ENCODE peak calls at places on chromosomes 16 and 17, in five cellular contexts. T is neuronal stem cell, C is PC-9, W is cardiac muscle cell, M is psoas muscle. O is an unnamed sample. For H3K36me3, the result is how much of the 10 kb centered on the place peaks cover.

GRCh38 chr17:50123649-50124349 is 6.2 kb downstream of the SAMD14 start:
- DNase-seq in C (no peak), M (no peak), T (no peak), W (no peak), O (no peak)

GRCh38 chr16:46620265-46621005 is 744 bp downstream of the SHCBP1 start:
- DNase-seq in M (no peak), T (no peak), W (no peak), C (no peak), O (no peak)

GRCh38 chr17:10843806-10844205 is 5.9 kb upstream of the PIRT start:
- DNase-seq in C (no peak), M (no peak), T (no peak), W (peak), O (no peak)

GRCh38 chr16:26987631-26988030 is 79.1 kb upstream of the C16orf82 start:
- DNase-seq in M (no peak), C (no peak), T (no peak), W (no peak), O (no peak)

GRCh38 chr17:2212328-2212981 is 91.1 kb downstream of the SMG6 start:
- DNase-seq in C (peak), W (no peak), M (peak), T (no peak), O (no peak)

GRCh38 chr16:49012961-49013726 is 268.5 kb downstream of the CBLN1 start:
- DNase-seq in M (no peak), W (no peak), C (no peak), T (no peak), O (no peak)

GRCh38 chr16:30956601-30957455 is 726 bp upstream of the SETD1A start:
- DNase-seq in T (peak), W (peak), M (peak), C (peak), O (peak)

GRCh38 chr17:20281860-20282259 is 185.5 kb downstream of the LGALS9B start:
- DNase-seq in M (peak), T (no peak), C (no peak), W (no peak), O (no peak)

DNA sequence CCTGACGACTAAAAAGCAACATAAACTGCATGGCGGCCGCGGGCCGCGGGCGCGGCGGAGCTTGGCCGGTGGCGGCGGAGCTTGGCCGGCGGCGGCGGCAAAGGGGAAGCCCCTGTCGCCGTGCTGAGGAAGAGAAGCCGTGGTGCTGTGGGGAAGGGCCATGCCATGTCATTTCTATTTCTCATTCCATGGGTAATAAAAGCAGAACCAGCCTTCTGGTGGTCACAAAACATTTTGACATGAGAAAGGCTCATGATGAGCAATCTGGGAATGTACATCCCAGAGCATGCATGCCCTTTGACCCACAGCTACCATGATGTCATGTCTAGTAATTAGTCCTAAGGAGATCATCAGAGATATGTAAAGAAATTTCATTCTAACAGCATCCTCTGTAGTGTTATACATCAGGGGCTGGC is 23.9 kb upstream of the HEATR6 start:
- DNase-seq in C (peak), M (no peak), T (no peak), W (no peak), O (no peak)
- H3K4me3 ChIP-seq in C (peak), M (peak), T (no peak), W (no peak), O (no peak)

DNA sequence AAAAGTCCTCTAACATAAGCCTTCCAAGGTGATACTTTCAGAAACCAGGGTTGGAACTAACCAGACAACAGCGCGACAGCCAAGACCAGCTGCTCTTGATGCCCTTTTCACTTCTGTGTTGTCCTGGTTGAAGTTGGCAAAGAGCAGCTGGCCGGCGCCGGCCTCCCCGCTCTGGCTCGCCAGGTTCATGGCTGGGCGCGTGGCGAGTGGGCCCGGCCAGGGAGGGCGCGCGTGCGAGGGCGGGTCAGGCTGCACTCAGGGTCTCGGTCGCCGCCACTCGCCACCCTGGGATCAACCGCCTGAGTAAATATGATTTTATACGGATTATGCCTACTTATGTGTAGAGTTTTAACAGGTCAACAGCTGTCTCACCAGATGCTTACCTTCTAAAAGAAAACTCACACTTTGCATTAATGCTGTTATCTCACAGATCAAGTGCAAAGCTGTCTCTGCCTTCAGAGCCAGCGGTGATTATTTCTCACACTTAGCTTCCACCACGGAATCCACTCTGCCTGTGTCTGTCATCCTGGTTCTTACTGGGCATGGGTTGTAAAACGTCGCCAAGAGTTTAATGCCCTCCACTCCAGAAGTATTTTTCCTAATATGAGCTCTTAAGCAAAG is 13.5 kb downstream of the KCTD2 start:
- DNase-seq in C (no peak), T (no peak), M (peak), W (no peak), O (no peak)
- H3K27ac ChIP-seq in C (no peak), T (no peak), M (peak), W (no peak), O (no peak)

GRCh38 chr17:51184124-51184523 is 17.9 kb downstream of the NME2 start:
- DNase-seq in M (no peak), T (no peak), C (no peak), W (no peak), O (no peak)
- H3K36me3 ChIP-seq in M (half or more), T (under half), C (under half), W (under half), O (under half)

GRCh38 chr17:40330850-40331470 is 22.0 kb downstream of the RARA start:
- DNase-seq in T (no peak), W (no peak), M (no peak), C (no peak), O (no peak)
- H3K4me3 ChIP-seq in T (no peak), W (no peak), M (peak), C (no peak), O (peak)

GRCh38 chr16:29811896-29812665 is at the start of gene PRRT2:
- DNase-seq in C (no peak), W (peak), T (peak), M (peak), O (no peak)

GRCh38 chr16:29810699-29811169 is 1.3 kb upstream of the PRRT2 start:
- DNase-seq in C (no peak), W (no peak), M (no peak), T (no peak), O (no peak)

GRCh38 chr16:29812754-29813643 is 1.0 kb downstream of the PRRT2 start:
- DNase-seq in M (no peak), C (no peak), W (no peak), T (no peak), O (no peak)

GRCh38 chr16:29809850-29810698 is 1.9 kb upstream of the PRRT2 start:
- DNase-seq in C (no peak), M (no peak), W (no peak), T (no peak), O (peak)

GRCh38 chr16:29811170-29811895 is 660 bp upstream of the PRRT2 start:
- DNase-seq in W (peak), M (peak), C (peak), T (peak), O (peak)
- H3K27ac ChIP-seq in W (peak), M (peak), C (peak), T (peak), O (peak)

GRCh38 chr16:17414916-17415315 is 55.8 kb downstream of the XYLT1 start:
- DNase-seq in C (no peak), W (no peak), M (no peak), T (no peak), O (no peak)
- H3K36me3 ChIP-seq in C (under half), W (under half), M (under half), T (under half), O (under half)

GRCh38 chr17:56755310-56755709 is 78.4 kb downstream of the C17orf67 start:
- DNase-seq in W (no peak), C (no peak), M (no peak), T (no peak), O (no peak)

GRCh38 chr17:56754523-56755208 is 79.1 kb downstream of the C17orf67 start:
- DNase-seq in T (no peak), W (peak), C (no peak), M (no peak), O (no peak)

GRCh38 chr17:56761387-56761786 is 72.3 kb downstream of the C17orf67 start:
- DNase-seq in W (no peak), M (no peak), T (no peak), C (no peak), O (no peak)

GRCh38 chr17:56752263-56752662 is 81.5 kb downstream of the C17orf67 start:
- DNase-seq in M (no peak), W (no peak), T (no peak), C (no peak), O (no peak)

GRCh38 chr17:56756536-56756935 is 77.2 kb downstream of the C17orf67 start:
- DNase-seq in T (no peak), M (no peak), C (peak), W (no peak), O (no peak)
- H3K4me3 ChIP-seq in T (no peak), M (no peak), C (no peak), W (no peak), O (no peak)

O was measured in effector memory CD4-positive, alpha-beta T cell.